ENCODE peak calls at places on chromosome 13, in nine cellular contexts. W, H, O, L, I, K, D, V and J are unnamed samples.

GRCh38 chr13:27182844-27183497 is 11.4 kb upstream of the USP12 start:
- DNase-seq in W (no peak), H (peak; percentile 78), O (peak; percentile 30), L (peak; percentile 28), I (peak; percentile 89), K (peak; percentile 66), D (peak; percentile 42), V (no peak), J (no peak)

GRCh38 chr13:77535448-77535847 is at the start of gene SCEL:
- DNase-seq in W (no peak), H (peak; percentile 19), O (no peak), L (no peak), I (no peak), K (no peak), D (no peak), V (no peak), J (no peak)

GRCh38 chr13:104327217-104327616 is 1261.0 kb upstream of the SLC10A2 start:
- DNase-seq in W (no peak), H (no peak), O (no peak), L (no peak), I (no peak), K (no peak), D (no peak), V (no peak), J (no peak)

GRCh38 chr13:103097366-103097928 is 31.2 kb upstream of the SLC10A2 start:
- DNase-seq in W (no peak), H (no peak), O (no peak), L (no peak), I (no peak), K (no peak), D (no peak), V (no peak), J (no peak)

GRCh38 chr13:110234532-110234931 is 72.4 kb downstream of the COL4A1 start:
- DNase-seq in W (no peak), H (no peak), O (no peak), L (no peak), I (no peak), K (no peak), D (no peak), V (no peak), J (no peak)

GRCh38 chr13:90675129-90675528 is 672.4 kb upstream of the MIR17HG start:
- DNase-seq in W (no peak), H (no peak), O (no peak), L (no peak), I (no peak), K (no peak), D (no peak), V (no peak), J (no peak)

GRCh38 chr13:29513002-29513980 is 82.2 kb downstream of the SLC7A1 start:
- DNase-seq in W (no peak), H (no peak), O (no peak), L (no peak), I (no peak), K (no peak), D (peak; percentile 66), V (no peak), J (no peak)

GRCh38 chr13:24292476-24292875 is 16.9 kb upstream of the C1QTNF9 start:
- DNase-seq in W (no peak), H (no peak), O (no peak), L (no peak), I (no peak), K (no peak), D (no peak), V (no peak), J (no peak)

GRCh38 chr13:108915634-108916497 is 286.5 kb downstream of the MYO16 start:
- DNase-seq in W (peak; percentile 88), H (peak; percentile 91), O (peak; percentile 81), L (peak; percentile 92), I (peak; percentile 95), K (peak; percentile 93), D (peak; percentile 85), V (peak; percentile 84), J (peak; percentile 95)

GRCh38 chr13:32746474-32746873 is 160.2 kb downstream of the PDS5B start:
- DNase-seq in W (no peak), H (no peak), O (no peak), L (no peak), I (no peak), K (no peak), D (no peak), V (no peak), J (no peak)

GRCh38 chr13:47598340-47598911 is 402.6 kb downstream of the SUCLA2 start:
- DNase-seq in W (no peak), H (no peak), O (no peak), L (no peak), I (no peak), K (no peak), D (no peak), V (no peak), J (no peak)

GRCh38 chr13:44128522-44128921 is 245.1 kb upstream of the SERP2 start:
- DNase-seq in W (no peak), H (no peak), O (no peak), L (no peak), I (no peak), K (peak; percentile 42), D (no peak), V (peak; percentile 56), J (no peak)

GRCh38 chr13:31012285-31013024 is 80.0 kb downstream of the TEX26 start:
- DNase-seq in W (no peak), H (no peak), O (no peak), L (no peak), I (no peak), K (no peak), D (no peak), V (no peak), J (peak; percentile 58)

DNA sequence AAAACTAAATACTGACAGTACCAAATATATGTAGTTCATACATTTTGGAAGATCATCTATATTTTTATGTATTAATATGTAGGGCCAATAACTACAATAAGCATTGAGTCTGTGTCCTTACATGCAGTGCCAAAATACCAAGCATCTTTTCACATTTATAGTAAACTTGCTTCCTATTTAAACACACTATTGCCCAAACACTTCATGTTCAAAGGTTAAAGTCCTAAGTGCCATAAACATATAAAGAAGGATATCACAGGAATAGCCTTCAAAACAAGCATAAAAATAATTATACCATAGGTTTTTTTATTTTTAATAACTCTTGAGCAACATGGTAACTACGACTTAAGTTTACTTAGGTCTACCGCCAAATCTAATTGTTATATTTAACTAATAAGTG is 27.1 kb downstream of the EXOSC8 start:
- DNase-seq in W (no peak), H (no peak), O (no peak), L (no peak), I (no peak), K (no peak), D (no peak), V (no peak), J (no peak)
- TF ChIP-seq POLR2A in W (no peak), H (no peak), O (no peak), L (no peak), I (no peak), K (no peak), D (no peak), V (no peak), J (no peak)

DNA sequence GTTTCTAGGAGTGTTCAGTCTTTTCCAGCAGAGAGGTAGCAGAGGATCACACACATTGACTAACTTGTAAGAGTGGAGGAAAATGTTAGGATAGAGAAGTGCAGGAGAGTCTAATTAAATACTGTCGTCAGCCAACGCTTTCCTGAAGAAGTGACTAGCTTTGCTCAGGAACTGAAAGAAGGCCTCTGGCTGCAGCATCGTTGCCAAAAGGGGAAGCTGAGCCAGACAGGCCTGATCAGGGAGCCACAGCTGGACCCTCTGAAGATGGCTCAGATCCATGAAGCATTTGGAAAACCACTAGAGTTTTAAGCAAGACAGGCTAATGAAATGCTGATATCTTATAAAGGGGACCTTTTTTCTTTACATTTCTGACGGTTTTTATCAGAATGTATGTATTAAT is 38.4 kb upstream of the LAMP1 start:
- DNase-seq in W (no peak), H (no peak), O (no peak), L (no peak), I (peak; percentile 12), K (no peak), D (no peak), V (no peak), J (no peak)
- H3K4me3 ChIP-seq in W (no peak overlapping the region), H (no peak overlapping the region), O (no peak overlapping the region), L (no peak overlapping the region), I (no peak overlapping the region), K (no peak overlapping the region), D (no peak overlapping the region), V (no peak overlapping the region), J (no peak overlapping the region)

GRCh38 chr13:55576389-55576788 is 1564.3 kb upstream of the PRR20A start:
- DNase-seq in W (no peak), H (no peak), O (no peak), L (no peak), I (no peak), K (no peak), D (no peak), V (no peak), J (no peak)

GRCh38 chr13:55572862-55573261 is 1567.9 kb upstream of the PRR20A start:
- DNase-seq in W (no peak), H (no peak), O (no peak), L (no peak), I (no peak), K (no peak), D (no peak), V (no peak), J (no peak)

GRCh38 chr13:55573565-55573964 is 1567.2 kb upstream of the PRR20A start:
- DNase-seq in W (no peak), H (no peak), O (no peak), L (no peak), I (no peak), K (no peak), D (no peak), V (no peak), J (no peak)

GRCh38 chr13:55577082-55577846 is 1563.5 kb upstream of the PRR20A start:
- DNase-seq in W (no peak), H (no peak), O (no peak), L (no peak), I (no peak), K (no peak), D (no peak), V (no peak), J (no peak)

GRCh38 chr13:55577847-55578210 is 1562.9 kb upstream of the PRR20A start:
- DNase-seq in W (no peak), H (no peak), O (no peak), L (no peak), I (no peak), K (no peak), D (no peak), V (no peak), J (no peak)
- TF ChIP-seq CTCF in W (no peak), H (no peak), O (no peak), L (no peak), I (no peak), K (no peak), D (no peak), V (no peak), J (no peak)

DNA sequence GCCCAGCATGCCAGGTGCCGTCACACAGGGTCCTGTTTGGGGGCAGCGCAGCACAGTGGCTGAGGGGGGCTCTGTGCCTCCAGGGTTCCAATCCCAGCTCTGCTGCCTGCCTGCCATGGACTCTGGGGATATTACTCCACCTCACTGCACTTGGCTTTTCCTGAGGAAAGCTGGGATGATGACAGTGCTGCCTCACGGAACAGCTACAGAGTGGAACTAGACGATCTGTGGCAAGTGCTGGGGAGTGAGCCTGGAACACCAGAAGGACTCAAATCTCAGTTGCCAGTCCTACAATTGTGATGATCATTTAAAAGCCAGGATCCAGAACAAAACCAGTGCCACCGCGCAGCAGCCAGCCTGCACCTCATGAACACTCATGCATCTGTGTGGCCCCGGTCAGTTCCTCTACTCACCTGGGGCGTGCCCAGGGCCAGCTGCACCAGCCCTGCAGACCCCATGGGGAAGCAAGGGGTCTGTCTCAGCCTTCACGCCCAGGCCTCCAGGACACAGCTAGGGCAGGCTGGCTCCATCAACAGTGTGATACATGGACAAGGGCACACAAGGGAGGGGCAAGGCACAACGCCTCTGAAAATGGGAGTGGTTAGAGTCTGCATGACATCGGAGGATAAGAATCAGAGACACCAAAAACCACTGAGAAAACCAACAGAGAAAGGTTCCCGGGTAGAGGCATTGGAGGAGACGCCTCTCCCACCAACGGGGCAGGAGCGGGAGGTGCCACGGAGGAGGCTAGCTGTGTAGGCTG is 55.2 kb downstream of the ATP7B start:
- DNase-seq in W (no peak), H (no peak), O (no peak), L (no peak), I (no peak), K (no peak), D (no peak), V (no peak), J (no peak)
- TF ChIP-seq POLR2A in W (no peak), H (no peak), O (no peak), L (no peak), I (no peak), K (no peak), D (no peak), V (no peak), J (no peak)